ENCODE peak calls at places on chromosomes 12 and 14, in seven cellular contexts. One of them, this sample, is unnamed.

GRCh38 chr12:39103552-39104165 is 198.3 kb upstream of the CPNE8 start:
- DNase-seq in AG10803: peak
- DNase-seq in T-helper 9 cell: no peak
- DNase-seq in A549: peak
- DNase-seq in Ammon's horn: peak
- DNase-seq in activated CD4-positive, alpha-beta T cell treated with anti-CD3 and anti-CD28 coated beads, Interleukin-2, amount 10 ng/mL, durations not matched to agents 24 days and 14 days: peak
- DNase-seq in cardiac fibroblast: peak
- DNase-seq in this sample: no peak

GRCh38 chr12:4908694-4909396 is 860 bp upstream of the KCNA1 start:
- DNase-seq in AG10803: no peak
- DNase-seq in T-helper 9 cell: no peak
- DNase-seq in A549: no peak
- DNase-seq in Ammon's horn: peak
- DNase-seq in activated CD4-positive, alpha-beta T cell treated with anti-CD3 and anti-CD28 coated beads, Interleukin-2, amount 10 ng/mL, durations not matched to agents 24 days and 14 days: peak
- DNase-seq in cardiac fibroblast: no peak
- DNase-seq in this sample: no peak

GRCh38 chr14:79111963-79112362 is 941.8 kb downstream of the NRXN3 start:
- DNase-seq in AG10803: no peak
- DNase-seq in T-helper 9 cell: no peak
- DNase-seq in A549: no peak
- DNase-seq in Ammon's horn: no peak
- DNase-seq in activated CD4-positive, alpha-beta T cell treated with anti-CD3 and anti-CD28 coated beads, Interleukin-2, amount 10 ng/mL, durations not matched to agents 24 days and 14 days: no peak
- DNase-seq in cardiac fibroblast: no peak
- DNase-seq in this sample: no peak

GRCh38 chr12:71070416-71071155 is 87.2 kb downstream of the TSPAN8 start:
- DNase-seq in AG10803: no peak
- DNase-seq in T-helper 9 cell: no peak
- DNase-seq in A549: no peak
- DNase-seq in Ammon's horn: peak
- DNase-seq in activated CD4-positive, alpha-beta T cell treated with anti-CD3 and anti-CD28 coated beads, Interleukin-2, amount 10 ng/mL, durations not matched to agents 24 days and 14 days: no peak
- DNase-seq in cardiac fibroblast: peak
- DNase-seq in this sample: no peak

GRCh38 chr14:77812028-77812427 is 12.1 kb downstream of the ADCK1 start:
- DNase-seq in AG10803: no peak
- DNase-seq in T-helper 9 cell: no peak
- DNase-seq in A549: no peak
- DNase-seq in Ammon's horn: no peak
- DNase-seq in activated CD4-positive, alpha-beta T cell treated with anti-CD3 and anti-CD28 coated beads, Interleukin-2, amount 10 ng/mL, durations not matched to agents 24 days and 14 days: no peak
- DNase-seq in cardiac fibroblast: no peak
- DNase-seq in this sample: no peak

GRCh38 chr12:42270596-42270995 is 32.5 kb upstream of the YAF2 start:
- DNase-seq in AG10803: no peak
- DNase-seq in T-helper 9 cell: no peak
- DNase-seq in A549: no peak
- DNase-seq in Ammon's horn: no peak
- DNase-seq in activated CD4-positive, alpha-beta T cell treated with anti-CD3 and anti-CD28 coated beads, Interleukin-2, amount 10 ng/mL, durations not matched to agents 24 days and 14 days: no peak
- DNase-seq in cardiac fibroblast: no peak
- DNase-seq in this sample: no peak

GRCh38 chr14:73227812-73228781 is 9.2 kb upstream of the PAPLN start:
- DNase-seq in AG10803: peak
- DNase-seq in T-helper 9 cell: no peak
- DNase-seq in A549: peak
- DNase-seq in Ammon's horn: no peak
- DNase-seq in activated CD4-positive, alpha-beta T cell treated with anti-CD3 and anti-CD28 coated beads, Interleukin-2, amount 10 ng/mL, durations not matched to agents 24 days and 14 days: no peak
- DNase-seq in cardiac fibroblast: peak
- DNase-seq in this sample: no peak

GRCh38 chr12:126338031-126338441 is 1272.8 kb downstream of the AACS start:
- DNase-seq in AG10803: peak
- DNase-seq in T-helper 9 cell: no peak
- DNase-seq in A549: no peak
- DNase-seq in Ammon's horn: no peak
- DNase-seq in activated CD4-positive, alpha-beta T cell treated with anti-CD3 and anti-CD28 coated beads, Interleukin-2, amount 10 ng/mL, durations not matched to agents 24 days and 14 days: no peak
- DNase-seq in cardiac fibroblast: peak
- DNase-seq in this sample: no peak

GRCh38 chr14:74973905-74974363 is 18.5 kb upstream of the PGF start:
- DNase-seq in AG10803: no peak
- DNase-seq in T-helper 9 cell: no peak
- DNase-seq in A549: no peak
- DNase-seq in Ammon's horn: no peak
- DNase-seq in activated CD4-positive, alpha-beta T cell treated with anti-CD3 and anti-CD28 coated beads, Interleukin-2, amount 10 ng/mL, durations not matched to agents 24 days and 14 days: no peak
- DNase-seq in cardiac fibroblast: no peak
- DNase-seq in this sample: no peak

GRCh38 chr14:103086771-103087342 is 2.8 kb downstream of the LBHD2 start:
- DNase-seq in AG10803: no peak
- DNase-seq in T-helper 9 cell: no peak
- DNase-seq in A549: no peak
- DNase-seq in Ammon's horn: no peak
- DNase-seq in activated CD4-positive, alpha-beta T cell treated with anti-CD3 and anti-CD28 coated beads, Interleukin-2, amount 10 ng/mL, durations not matched to agents 24 days and 14 days: no peak
- DNase-seq in cardiac fibroblast: no peak
- DNase-seq in this sample: no peak

GRCh38 chr12:92574046-92574783 is 128.6 kb upstream of the PLEKHG7 start:
- DNase-seq in AG10803: peak
- DNase-seq in T-helper 9 cell: no peak
- DNase-seq in A549: peak
- DNase-seq in Ammon's horn: no peak
- DNase-seq in activated CD4-positive, alpha-beta T cell treated with anti-CD3 and anti-CD28 coated beads, Interleukin-2, amount 10 ng/mL, durations not matched to agents 24 days and 14 days: no peak
- DNase-seq in cardiac fibroblast: no peak
- DNase-seq in this sample: no peak

GRCh38 chr14:100822007-100822406 is 3.9 kb upstream of the MEG3 start:
- DNase-seq in AG10803: no peak
- DNase-seq in T-helper 9 cell: no peak
- DNase-seq in A549: no peak
- DNase-seq in Ammon's horn: no peak
- DNase-seq in activated CD4-positive, alpha-beta T cell treated with anti-CD3 and anti-CD28 coated beads, Interleukin-2, amount 10 ng/mL, durations not matched to agents 24 days and 14 days: no peak
- DNase-seq in cardiac fibroblast: no peak
- DNase-seq in this sample: no peak